ENCODE peak calls at places on chromosome 22, in four cellular contexts. U is neural progenitor cell, V is HCT116, F is GM23338. Z is an unnamed sample.

GRCh38 chr22:25081409-25081824 is 118.2 kb upstream of the CRYBB3 start:
- DNase-seq in F (peak; percentile 73), V (peak; percentile 15), U (peak; percentile 58), Z (peak; percentile 64)

GRCh38 chr22:50309601-50309991 is 2.1 kb upstream of the PLXNB2 start:
- DNase-seq in U (no peak), V (no peak), F (no peak), Z (no peak)

GRCh38 chr22:33829549-33830280 is 90.6 kb downstream of the LARGE1 start:
- DNase-seq in V (no peak), F (peak; percentile 49), U (peak; percentile 46), Z (no peak)

GRCh38 chr22:32761251-32761903 is 40.1 kb upstream of the TIMP3 start:
- DNase-seq in V (no peak), F (no peak), U (no peak), Z (no peak)

GRCh38 chr22:40733919-40734318 is 54.6 kb downstream of the MCHR1 start:
- DNase-seq in V (no peak), U (no peak), F (no peak), Z (no peak)

GRCh38 chr22:21092797-21093554 is 47.2 kb downstream of the LRRC74B start:
- DNase-seq in U (no peak), F (no peak), V (no peak), Z (no peak)

GRCh38 chr22:31281733-31282132 is 10.6 kb downstream of the PIK3IP1 start:
- DNase-seq in U (no peak), V (no peak), F (no peak), Z (no peak)

GRCh38 chr22:42343551-42344081 is 73.2 kb upstream of the TCF20 start:
- DNase-seq in V (no peak), U (peak; percentile 81), F (peak; percentile 76), Z (peak; percentile 73)

GRCh38 chr22:17818166-17818565 is 43.9 kb upstream of the BID start:
- DNase-seq in U (peak; percentile 29), F (no peak), V (no peak), Z (no peak)

GRCh38 chr22:32576553-32577255 is 102.1 kb downstream of the FBXO7 start:
- DNase-seq in F (no peak), U (peak; percentile 58), V (no peak), Z (no peak)

GRCh38 chr22:48320671-48321515 is 1506.8 kb downstream of the BRD1 start:
- DNase-seq in V (no peak), F (no peak), U (peak; percentile 47), Z (no peak)

GRCh38 chr22:19827341-19828034 is 27.2 kb downstream of the GNB1L start:
- DNase-seq in F (no peak), V (no peak), U (no peak), Z (no peak)

GRCh38 chr22:42905702-42906183 is 48.7 kb upstream of the ARFGAP3 start:
- DNase-seq in F (no peak), U (no peak), V (no peak), Z (no peak)

GRCh38 chr22:24894998-24895397 is 51.5 kb downstream of the LHFPL7 start:
- DNase-seq in V (peak; percentile 18), F (peak; percentile 32), U (no peak), Z (peak; percentile 65)

GRCh38 chr22:50218996-50219727 is 18.4 kb downstream of the SELENOO start:
- DNase-seq in U (no peak), V (peak; percentile 18), F (peak; percentile 77), Z (peak; percentile 83)

GRCh38 chr22:41563051-41563711 is 2.4 kb downstream of the CSDC2 start:
- DNase-seq in F (peak; percentile 32), U (no peak), V (no peak), Z (peak; percentile 55)

GRCh38 chr22:33325232-33326004 is 267.2 kb upstream of the SYN3 start:
- DNase-seq in F (no peak), U (no peak), V (no peak), Z (peak; percentile 23)

GRCh38 chr22:33357894-33358440 is 299.8 kb upstream of the SYN3 start:
- DNase-seq in U (no peak), F (no peak), V (no peak), Z (no peak)

GRCh38 chr22:32043391-32043790 is 330 bp downstream of the SLC5A1 start:
- DNase-seq in V (no peak), U (no peak), F (no peak), Z (no peak)

GRCh38 chr22:44273175-44273574 is 39.6 kb downstream of the SHISAL1 start:
- DNase-seq in F (no peak), U (no peak), V (no peak), Z (no peak)

GRCh38 chr22:36986242-36986821 is 32.9 kb downstream of the TST start:
- DNase-seq in U (peak; percentile 21), F (peak; percentile 63), V (no peak), Z (no peak)

GRCh38 chr22:50734343-50734771 is 3.6 kb upstream of the ACR start:
- DNase-seq in F (no peak), V (no peak), U (no peak), Z (no peak)

GRCh38 chr22:25496396-25497064 is 67.9 kb upstream of the GRK3 start:
- DNase-seq in U (no peak), V (no peak), F (no peak), Z (no peak)

GRCh38 chr22:41939981-41940852 is 6.7 kb downstream of the CENPM start:
- DNase-seq in F (peak; percentile 34), V (no peak), U (no peak), Z (no peak)

GRCh38 chr22:31753005-31753633 is 700 bp upstream of the DEPDC5 start:
- DNase-seq in V (no peak), U (peak; percentile 93), F (peak; percentile 88), Z (peak; percentile 79)

GRCh38 chr22:37025500-37026070 is 6.0 kb downstream of the MPST start:
- DNase-seq in F (no peak), U (no peak), V (no peak), Z (no peak)

GRCh38 chr22:30606455-30607299 is at the start of gene TCN2:
- DNase-seq in U (peak; percentile 96), V (no peak), F (peak; percentile 93), Z (peak; percentile 88)

DNA sequence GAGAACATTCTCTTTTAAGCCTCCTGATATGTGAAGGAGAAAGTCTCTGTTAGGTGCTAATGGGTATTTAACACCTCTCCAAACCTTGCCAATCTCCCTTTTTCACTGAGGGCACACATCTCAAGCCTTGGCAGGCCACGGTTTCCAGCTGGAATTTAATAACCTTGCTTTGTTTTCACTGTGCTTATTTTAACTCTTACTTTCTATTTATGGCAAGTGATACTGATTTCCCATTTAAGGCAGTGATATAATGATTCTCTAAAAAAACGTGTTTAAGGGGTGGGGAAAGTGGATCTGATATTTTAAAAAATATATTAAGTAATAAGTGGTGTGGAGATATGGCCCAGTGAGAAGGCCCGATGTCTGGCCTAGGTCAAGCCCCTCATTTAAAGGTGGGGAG is 1.1 kb upstream of the RASD2 start:
- DNase-seq in F (no peak), V (no peak), U (no peak), Z (no peak)
- TF ChIP-seq EZH2phosphoT487 in F (no peak), V (no peak), U (no peak), Z (no peak)

DNA sequence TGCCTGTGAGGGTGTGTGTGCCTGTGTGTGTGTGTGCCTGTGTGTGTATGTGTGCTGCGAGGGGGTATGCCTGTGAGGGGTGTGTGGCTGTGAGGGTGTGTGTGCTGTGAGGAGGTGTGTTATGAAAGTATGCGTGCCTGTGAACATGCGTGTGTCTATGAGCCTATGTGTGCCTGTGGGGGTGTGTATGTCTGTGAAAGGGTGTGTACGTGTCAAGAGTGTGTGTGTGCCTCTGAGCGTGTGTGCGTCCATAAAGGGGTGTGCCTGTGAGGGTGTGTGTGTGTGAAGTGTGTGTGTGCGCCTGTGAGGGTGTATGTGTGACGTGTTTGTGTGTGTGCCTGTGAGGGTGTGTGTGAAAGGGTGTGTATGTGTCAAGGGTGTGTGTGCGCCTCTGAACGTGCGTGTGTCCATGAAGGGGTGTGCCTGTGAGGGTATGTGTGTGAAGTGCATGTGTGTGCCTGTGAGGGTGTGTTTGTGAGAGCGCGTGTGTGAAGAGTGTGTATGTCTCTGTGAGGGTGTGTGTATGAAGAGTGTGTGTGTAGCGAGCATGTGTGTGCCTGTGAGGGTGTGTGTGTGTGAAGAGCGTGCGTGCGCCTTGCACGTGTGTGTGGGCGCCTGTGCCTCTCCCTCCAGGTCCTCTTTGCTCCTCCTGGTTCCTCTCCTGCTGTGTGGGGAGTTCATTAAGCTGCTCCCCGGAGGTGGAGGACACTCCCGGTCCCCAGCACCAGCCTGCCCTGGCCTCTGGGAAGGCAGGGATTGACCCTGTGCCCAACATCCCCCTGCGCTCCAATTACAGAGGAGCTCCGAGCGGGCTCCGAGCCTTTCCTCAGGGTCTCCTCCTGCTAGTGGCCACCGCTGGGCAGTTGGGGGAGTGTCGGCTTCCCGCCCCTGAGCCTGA is 53.3 kb downstream of the CACNA1I start:
- DNase-seq in U (peak; percentile 51), F (no peak), V (no peak), Z (no peak)
- TF ChIP-seq EZH2 in U (no peak), F (no peak), V (no peak), Z (no peak)

DNA sequence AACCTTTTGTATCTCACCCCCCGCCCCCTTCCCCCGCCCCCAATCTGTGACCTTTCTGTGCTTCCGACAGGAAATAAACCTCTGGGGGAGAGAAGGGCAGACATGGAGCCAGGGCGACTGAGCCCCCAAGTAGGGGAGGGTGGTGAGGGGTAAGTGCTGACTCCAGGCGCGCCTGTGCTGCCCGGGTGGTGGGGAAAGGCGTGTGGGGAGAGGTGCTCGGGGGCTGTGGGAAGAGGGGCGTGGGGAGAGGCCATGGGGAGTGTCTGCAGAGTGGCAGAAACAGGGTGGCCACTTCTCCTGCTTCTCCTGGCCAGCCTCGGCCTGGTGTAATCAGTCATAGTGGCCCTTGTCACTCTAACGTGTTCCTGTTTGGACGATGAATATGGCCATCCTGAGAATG is 8.0 kb downstream of the SLC16A8 start:
- DNase-seq in V (no peak), F (no peak), U (no peak), Z (no peak)
- H3K4me2 ChIP-seq in V (no peak overlapping the region), F (no peak overlapping the region), U (no peak overlapping the region), Z (no peak overlapping the region)

DNA sequence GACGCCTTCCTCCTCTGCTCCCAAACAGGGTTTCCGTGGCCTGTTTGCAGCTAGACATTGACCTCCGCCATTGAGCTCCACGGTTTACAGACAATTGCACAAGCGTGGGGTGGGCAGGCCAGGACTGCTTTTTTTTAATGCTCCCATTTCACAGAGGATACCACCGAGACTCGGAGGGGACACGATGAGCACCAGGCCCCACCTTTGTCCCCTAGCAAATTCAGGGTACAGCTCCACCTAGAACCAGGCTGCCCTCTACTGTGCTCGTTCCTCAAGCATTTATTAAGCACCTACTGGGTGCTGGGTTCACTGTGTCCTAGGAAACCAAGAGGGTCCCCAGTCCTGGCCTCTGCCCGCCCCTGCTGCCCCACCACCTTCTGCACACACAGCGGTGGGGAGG is 12.2 kb downstream of the RASD2 start:
- DNase-seq in F (no peak), V (no peak), U (no peak), Z (no peak)
- TF ChIP-seq EZH2phosphoT487 in F (no peak), V (no peak), U (no peak), Z (no peak)

GRCh38 chr22:29315286-29316195 is at the start of gene RASL10A:
- DNase-seq in F (peak; percentile 64), U (peak; percentile 69), V (no peak), Z (no peak)
- TF ChIP-seq EZH2 in F (peak; percentile 77), U (peak; percentile 73), V (no peak), Z (peak; percentile 60)

GRCh38 chr22:46596819-46597218 is 23.4 kb upstream of the GRAMD4 start:
- DNase-seq in V (peak; percentile 76), F (peak; percentile 66), U (no peak), Z (peak; percentile 84)

GRCh38 chr22:46602025-46602424 is 18.2 kb upstream of the GRAMD4 start:
- DNase-seq in U (no peak), V (no peak), F (no peak), Z (no peak)

GRCh38 chr22:46598224-46598623 is 22.0 kb upstream of the GRAMD4 start:
- DNase-seq in U (no peak), V (no peak), F (no peak), Z (no peak)

GRCh38 chr22:46598737-46599424 is 21.3 kb upstream of the GRAMD4 start:
- DNase-seq in F (no peak), V (no peak), U (no peak), Z (no peak)

GRCh38 chr22:46600397-46600796 is 19.8 kb upstream of the GRAMD4 start:
- DNase-seq in V (no peak), U (peak; percentile 1), F (no peak), Z (no peak)
- H3K4me2 ChIP-seq in V (no peak overlapping the region), U (no peak overlapping the region), F (no peak overlapping the region), Z (no peak overlapping the region)

Z was measured in hepatocyte.